ENCODE peak calls at places on chromosomes 6 and 20, in nine cellular contexts. M, X, E, L, F, A, V, Y and T are unnamed samples. For H3K4me1, the result is how much of the 10 kb centered on the place peaks cover.

GRCh38 chr6:109718991-109719390 is 27.9 kb downstream of the FIG4 start:
- DNase-seq in A (no peak), Y (peak), L (no peak), F (peak), V (peak), X (no peak), E (no peak), M (no peak), T (no peak)

GRCh38 chr6:3318226-3318625 is 59.5 kb downstream of the PSMG4 start:
- DNase-seq in E (no peak), F (no peak), L (no peak), Y (no peak), V (no peak), A (no peak), M (no peak), X (peak), T (no peak)

GRCh38 chr6:5108068-5108467 is 22.9 kb downstream of the PPP1R3G start:
- DNase-seq in V (no peak), A (no peak), Y (no peak), E (no peak), L (no peak), F (no peak), X (no peak), M (no peak), T (no peak)

GRCh38 chr6:45044510-45045252 is 283.4 kb upstream of the RUNX2 start:
- DNase-seq in E (no peak), M (no peak), L (no peak), Y (no peak), A (no peak), F (no peak), X (no peak), V (no peak), T (no peak)

GRCh38 chr6:54624779-54625178 is 221.8 kb upstream of the FAM83B start:
- DNase-seq in F (peak), M (no peak), A (no peak), E (no peak), X (no peak), Y (peak), L (no peak), V (no peak), T (no peak)

GRCh38 chr20:896626-897025 is 19.5 kb downstream of the ANGPT4 start:
- DNase-seq in A (no peak), L (no peak), E (no peak), Y (no peak), M (no peak), F (peak), V (no peak), X (no peak), T (no peak)

GRCh38 chr6:14502551-14502950 is 385.0 kb downstream of the CD83 start:
- DNase-seq in A (no peak), Y (peak), L (no peak), V (peak), F (peak), X (no peak), E (no peak), M (no peak), T (no peak)

GRCh38 chr6:37565267-37566208 is 65.8 kb upstream of the CCDC167 start:
- DNase-seq in E (no peak), V (no peak), X (no peak), A (no peak), Y (no peak), M (no peak), F (no peak), L (no peak), T (no peak)

GRCh38 chr20:22312744-22313346 is 271.5 kb downstream of the FOXA2 start:
- DNase-seq in L (no peak), Y (peak), A (peak), X (peak), M (no peak), V (peak), F (peak), E (no peak), T (no peak)

GRCh38 chr20:4472906-4473305 is 248.8 kb upstream of the PRND start:
- DNase-seq in L (no peak), F (no peak), X (no peak), A (no peak), M (no peak), V (no peak), Y (no peak), E (no peak), T (no peak)

GRCh38 chr6:75101896-75102680 is 103.8 kb downstream of the COL12A1 start:
- DNase-seq in L (no peak), V (no peak), A (no peak), M (no peak), F (peak), E (no peak), X (no peak), Y (peak), T (no peak)

GRCh38 chr6:1087112-1087843 is 224.6 kb upstream of the FOXQ1 start:
- DNase-seq in F (no peak), X (peak), M (no peak), Y (no peak), V (no peak), L (peak), A (no peak), E (no peak), T (peak)

GRCh38 chr20:37365760-37366638 is 20.1 kb downstream of the SRC start:
- DNase-seq in A (no peak), M (no peak), F (no peak), V (no peak), E (no peak), L (no peak), Y (no peak), X (no peak), T (no peak)

GRCh38 chr6:123380257-123380656 is 256.5 kb downstream of the TRDN start:
- DNase-seq in A (peak), M (no peak), Y (no peak), F (peak), L (no peak), V (peak), E (no peak), X (no peak), T (no peak)

GRCh38 chr6:165484178-165484889 is 174.9 kb upstream of the C6orf118 start:
- DNase-seq in E (no peak), Y (no peak), V (no peak), A (no peak), M (no peak), X (no peak), F (no peak), L (no peak), T (no peak)

GRCh38 chr6:3419624-3420272 is 37.1 kb downstream of the SLC22A23 start:
- DNase-seq in F (no peak), V (peak), E (no peak), L (no peak), A (peak), M (no peak), X (no peak), Y (peak), T (no peak)

GRCh38 chr6:132320007-132320406 is 81.3 kb downstream of the MOXD1 start:
- DNase-seq in Y (peak), L (no peak), M (no peak), E (no peak), A (no peak), X (no peak), V (peak), F (peak), T (no peak)

GRCh38 chr6:3843379-3844096 is 5.6 kb upstream of the FAM50B start:
- DNase-seq in E (no peak), V (no peak), Y (no peak), M (no peak), A (no peak), F (no peak), X (no peak), L (no peak), T (no peak)

GRCh38 chr20:59400666-59401065 is 100.3 kb downstream of the EDN3 start:
- DNase-seq in L (no peak), A (no peak), E (no peak), F (no peak), V (no peak), X (no peak), M (no peak), Y (no peak), T (no peak)

GRCh38 chr6:149642829-149643580 is 5.5 kb downstream of the KATNA1 start:
- DNase-seq in A (no peak), M (no peak), Y (peak), L (no peak), X (no peak), E (no peak), V (peak), F (peak), T (no peak)

GRCh38 chr6:31086788-31087440 is 25.5 kb downstream of the C6orf15 start:
- DNase-seq in E (no peak), L (no peak), V (peak), Y (peak), A (no peak), F (peak), X (no peak), M (no peak), T (no peak)

GRCh38 chr20:32547753-32548034 is 37.4 kb downstream of the NOL4L start:
- DNase-seq in E (no peak), Y (no peak), X (no peak), M (no peak), F (no peak), V (no peak), A (no peak), L (no peak), T (no peak)

GRCh38 chr20:17504326-17504897 is 26.8 kb downstream of the BFSP1 start:
- DNase-seq in F (no peak), E (no peak), A (no peak), Y (no peak), L (no peak), X (no peak), V (no peak), M (no peak), T (no peak)

GRCh38 chr20:61041481-61041880 is 210.6 kb upstream of the CDH4 start:
- DNase-seq in X (no peak), V (no peak), M (no peak), A (no peak), Y (no peak), F (no peak), L (no peak), E (no peak), T (no peak)

GRCh38 chr20:58576590-58576944 is 61.4 kb upstream of the APCDD1L start:
- DNase-seq in F (no peak), A (no peak), M (no peak), Y (no peak), L (no peak), V (no peak), X (no peak), E (no peak), T (no peak)

GRCh38 chr6:6080975-6081374 is 74.2 kb upstream of the NRN1 start:
- DNase-seq in F (no peak), V (no peak), M (no peak), Y (no peak), X (no peak), A (no peak), L (no peak), E (no peak), T (no peak)

GRCh38 chr20:49450281-49450707 is 32.2 kb downstream of the KCNB1 start:
- DNase-seq in L (no peak), Y (no peak), F (no peak), E (no peak), X (no peak), A (no peak), M (no peak), V (no peak), T (no peak)

GRCh38 chr6:98137391-98137790 is 697.0 kb upstream of the POU3F2 start:
- DNase-seq in L (no peak), F (no peak), A (no peak), V (no peak), Y (no peak), E (no peak), X (no peak), M (no peak), T (no peak)

GRCh38 chr6:111552999-111553398 is 52.7 kb downstream of the TRAF3IP2 start:
- DNase-seq in A (no peak), L (no peak), X (peak), M (no peak), V (no peak), E (no peak), Y (no peak), F (no peak), T (no peak)

GRCh38 chr6:15491255-15491985 is 171.4 kb downstream of the DTNBP1 start:
- DNase-seq in Y (peak), M (no peak), A (peak), F (peak), X (peak), V (peak), E (peak), L (peak), T (peak)

GRCh38 chr6:52415917-52416628 is 4.1 kb upstream of the EFHC1 start:
- DNase-seq in M (no peak), F (no peak), Y (peak), E (no peak), A (no peak), V (no peak), X (no peak), L (no peak), T (no peak)

GRCh38 chr6:166772518-166772917 is 145.5 kb upstream of the RPS6KA2 start:
- DNase-seq in X (no peak), M (no peak), V (no peak), Y (no peak), F (no peak), E (no peak), L (no peak), A (no peak), T (no peak)

GRCh38 chr6:166768761-166769160 is 141.7 kb upstream of the RPS6KA2 start:
- DNase-seq in X (no peak), E (no peak), F (no peak), V (no peak), M (no peak), L (no peak), A (no peak), Y (no peak), T (no peak)

GRCh38 chr6:166771701-166772100 is 144.7 kb upstream of the RPS6KA2 start:
- DNase-seq in F (no peak), L (no peak), Y (no peak), A (no peak), X (no peak), V (no peak), M (no peak), E (no peak), T (no peak)

GRCh38 chr6:166769648-166770047 is 142.6 kb upstream of the RPS6KA2 start:
- DNase-seq in M (no peak), V (no peak), L (no peak), E (no peak), F (no peak), X (no peak), Y (no peak), A (no peak), T (no peak)

DNA sequence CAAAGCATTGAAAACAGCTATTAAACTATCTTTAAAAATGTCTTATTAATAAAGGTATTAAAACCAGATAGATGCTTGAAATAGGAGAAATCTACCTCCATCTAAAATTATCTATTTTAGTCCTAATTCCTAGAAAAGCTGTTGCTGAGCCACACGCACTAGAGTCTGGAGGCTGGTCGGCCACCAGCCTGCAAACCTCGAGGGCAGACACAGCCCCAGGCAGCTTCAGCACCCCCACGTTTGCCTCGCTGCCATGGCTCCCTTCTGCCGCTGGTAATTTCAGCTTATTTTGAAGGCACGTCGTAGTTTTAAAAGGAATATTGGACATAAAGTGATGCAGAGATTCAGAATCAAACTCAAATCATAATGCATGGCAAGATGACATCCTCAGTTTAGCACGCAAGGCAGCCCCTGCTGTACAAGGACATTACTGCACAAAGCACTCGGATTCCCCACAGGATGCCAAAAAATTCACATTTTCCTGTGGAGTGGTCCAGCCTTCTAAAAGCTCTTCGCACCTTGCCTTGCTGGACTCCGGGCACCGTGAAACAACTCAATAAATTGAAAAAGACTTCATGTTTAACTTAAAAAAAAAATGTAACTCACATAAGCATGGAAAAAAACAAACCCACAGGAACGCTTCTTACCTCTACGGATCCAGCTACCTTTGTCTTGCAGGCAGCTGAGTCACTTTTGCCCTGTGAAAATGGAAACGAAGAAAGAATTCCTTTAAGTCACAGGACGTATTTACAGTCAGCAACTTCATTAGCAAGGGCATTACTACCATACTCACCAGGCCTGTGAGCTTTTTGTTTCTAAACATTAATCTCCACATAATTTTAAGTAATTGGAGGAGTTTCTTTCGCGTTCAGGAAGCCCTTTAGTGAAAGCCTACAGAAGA is 143.4 kb upstream of the RPS6KA2 start:
- DNase-seq in L (no peak), M (no peak), A (no peak), F (peak), Y (peak), V (no peak), E (no peak), X (no peak), T (no peak)
- TF ChIP-seq CTCF in L (no peak), M (no peak), A (no peak), F (peak), Y (peak), V (no peak), E (no peak), X (no peak), T (no peak)

GRCh38 chr6:41707565-41708200 is 27.7 kb downstream of the TFEB start:
- DNase-seq in X (no peak), V (no peak), A (no peak), E (peak), M (no peak), Y (no peak), L (no peak), F (no peak), T (no peak)
- H3K4me1 ChIP-seq in X (half or more), V (under half), A (under half), E (half or more), M (half or more), Y (under half), L (under half), F (under half), T (under half)

GRCh38 chr6:16712931-16713484 is 48.3 kb downstream of the ATXN1 start:
- DNase-seq in A (no peak), L (no peak), E (peak), Y (peak), V (peak), F (peak), X (no peak), M (no peak), T (peak)
- TF ChIP-seq CTCF in A (no peak), L (no peak), E (peak), Y (peak), V (peak), F (peak), X (no peak), M (peak), T (no peak)

GRCh38 chr20:55424968-55425367 is 580.4 kb downstream of the CBLN4 start:
- DNase-seq in E (no peak), A (no peak), Y (no peak), L (no peak), X (no peak), V (no peak), M (no peak), F (no peak), T (no peak)
- H3K4me1 ChIP-seq in E (under half), A (under half), Y (under half), L (under half), X (under half), V (under half), M (under half), F (under half), T (under half)

GRCh38 chr6:126307859-126308258 is 32.1 kb upstream of the CENPW start:
- DNase-seq in V (peak), E (peak), M (no peak), L (no peak), Y (peak), X (no peak), F (peak), A (no peak), T (no peak)

GRCh38 chr6:126308367-126308766 is 31.5 kb upstream of the CENPW start:
- DNase-seq in F (no peak), V (no peak), Y (no peak), X (no peak), A (no peak), M (no peak), L (no peak), E (no peak), T (no peak)

GRCh38 chr6:126312013-126312665 is 27.8 kb upstream of the CENPW start:
- DNase-seq in Y (no peak), E (no peak), X (no peak), M (no peak), A (peak), F (peak), V (peak), L (no peak), T (no peak)
- TF ChIP-seq CTCF in Y (no peak), E (no peak), X (no peak), M (peak), A (peak), F (peak), V (peak), L (no peak), T (peak)

DNA sequence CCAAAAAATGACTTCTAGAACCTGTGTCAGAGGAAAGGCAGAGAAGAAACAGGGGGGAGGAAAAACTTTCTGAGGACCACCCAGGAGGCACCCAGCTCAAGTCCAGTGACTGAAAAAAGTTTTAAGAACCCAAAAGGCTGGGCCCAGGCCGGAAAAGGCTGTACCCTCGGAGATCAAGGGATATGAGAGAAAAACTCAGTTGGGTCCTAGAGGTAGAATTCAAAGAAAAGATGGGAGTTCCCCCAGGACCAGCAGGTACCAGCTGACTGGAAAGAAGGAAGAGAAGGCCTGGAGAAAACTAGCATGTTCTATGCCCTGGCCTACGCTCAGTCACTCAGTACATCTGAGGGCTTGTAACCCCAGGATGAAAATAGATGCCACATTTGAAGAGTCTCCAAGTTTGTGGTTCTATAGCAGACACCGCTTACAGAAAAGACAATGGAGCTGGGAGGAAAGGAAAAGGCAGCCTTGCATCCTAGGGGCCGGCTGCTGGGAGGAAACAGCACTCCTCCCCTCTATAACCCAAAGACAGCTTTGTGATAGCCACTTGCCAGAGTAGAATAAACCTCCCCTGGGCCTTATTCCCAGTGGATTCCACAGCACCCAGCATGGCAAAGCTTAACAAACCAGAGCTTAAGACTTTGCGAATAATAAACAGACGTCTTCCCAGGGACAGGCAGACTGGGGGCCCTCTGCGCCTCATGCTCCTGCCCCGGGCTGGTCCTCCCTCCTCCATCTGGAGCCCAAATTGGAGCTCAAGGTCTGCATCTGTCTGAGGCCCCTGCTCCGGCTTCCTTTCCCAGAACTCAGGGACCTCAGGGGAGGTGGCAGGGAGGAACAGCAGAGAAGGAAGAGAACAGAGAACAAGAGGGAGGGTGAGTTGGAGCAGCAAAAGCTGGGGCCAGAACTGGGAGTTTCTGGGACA is 8.9 kb upstream of the TAF8 start:
- DNase-seq in L (no peak), V (no peak), E (no peak), M (no peak), F (peak), Y (no peak), X (no peak), A (no peak), T (no peak)
- H3K4me1 ChIP-seq in L (under half), V (under half), E (half or more), M (half or more), F (under half), Y (under half), X (half or more), A (under half), T (half or more)